ENCODE peak calls at places on chromosomes 11 and 22, in ten cellular contexts. A is HCT116, J is transverse colon, C is prostate gland, D is GM23338, Z is breast epithelium, I is GM12878, M is suprapubic skin, L is endothelial cell of umbilical vein, R is spleen. K is an unnamed sample.

GRCh38 chr11:2580444-2581050 is 119.2 kb downstream of the KCNQ1OT1 start:
- DNase-seq in A (no peak), R (peak; percentile 63), J (peak; percentile 6), L (no peak), D (no peak), I (no peak), Z (no peak), M (peak; percentile 78), C (no peak), K (peak; percentile 18)

GRCh38 chr11:130115218-130115617 is 44.4 kb upstream of the ST14 start:
- DNase-seq in D (peak; percentile 72), J (no peak), L (peak; percentile 71), I (no peak), C (no peak), R (no peak), A (no peak), Z (no peak), M (no peak), K (no peak)

GRCh38 chr11:125061237-125061636 is 1.9 kb upstream of the SLC37A2 start:
- DNase-seq in J (no peak), M (no peak), L (no peak), R (no peak), Z (no peak), D (no peak), I (no peak), A (no peak), C (no peak), K (no peak)

GRCh38 chr11:35662649-35663407 is at the start of gene TRIM44:
- DNase-seq in C (peak; percentile 63), J (peak; percentile 89), R (peak; percentile 96), L (peak; percentile 82), M (peak; percentile 89), D (peak; percentile 86), I (peak; percentile 37), Z (peak; percentile 62), A (peak; percentile 37), K (peak; percentile 86)

GRCh38 chr11:55707029-55707428 is 45.0 kb downstream of the OR4C6 start:
- DNase-seq in I (peak; percentile 9), M (no peak), A (no peak), J (no peak), D (peak; percentile 55), R (no peak), L (peak; percentile 32), C (no peak), Z (no peak), K (no peak)

GRCh38 chr11:102147031-102147430 is 36.8 kb downstream of the YAP1 start:
- DNase-seq in L (no peak), Z (no peak), J (no peak), D (no peak), M (no peak), R (no peak), I (no peak), A (no peak), C (no peak), K (no peak)

GRCh38 chr11:76626921-76627391 is 43.6 kb downstream of the LRRC32 start:
- DNase-seq in C (no peak), Z (no peak), L (no peak), I (peak; percentile 88), J (no peak), D (no peak), R (no peak), A (no peak), M (no peak), K (no peak)

GRCh38 chr11:18594999-18595749 is 4.4 kb upstream of the MISFA start:
- DNase-seq in M (no peak), C (no peak), Z (no peak), L (no peak), J (no peak), D (no peak), I (no peak), R (no peak), A (no peak), K (no peak)

GRCh38 chr22:37267128-37267587 is 15.2 kb upstream of the CYTH4 start:
- DNase-seq in M (no peak), J (peak; percentile 55), R (peak; percentile 93), I (no peak), C (no peak), Z (no peak), L (peak; percentile 52), A (no peak), D (peak; percentile 84), K (peak; percentile 42)

GRCh38 chr11:14907411-14908213 is 15.6 kb upstream of the CYP2R1 start:
- DNase-seq in L (peak; percentile 42), M (peak; percentile 88), Z (peak; percentile 40), I (no peak), D (peak; percentile 82), R (peak; percentile 96), A (no peak), C (peak; percentile 60), J (peak; percentile 90), K (peak; percentile 90)

GRCh38 chr11:10308208-10308954 is 3.5 kb downstream of the ADM start:
- DNase-seq in L (no peak), J (no peak), R (no peak), A (no peak), M (no peak), D (no peak), Z (no peak), I (no peak), C (no peak), K (no peak)

GRCh38 chr22:39712938-39713525 is 142.5 kb downstream of the CACNA1I start:
- DNase-seq in J (no peak), I (no peak), R (peak; percentile 29), A (no peak), C (no peak), Z (no peak), L (no peak), M (no peak), D (no peak), K (no peak)

GRCh38 chr22:30045001-30045887 is 35.0 kb upstream of the HORMAD2 start:
- DNase-seq in A (no peak), J (no peak), Z (no peak), I (no peak), L (no peak), D (no peak), M (peak; percentile 70), R (no peak), C (no peak), K (no peak)

GRCh38 chr11:68090706-68091105 is 30.5 kb downstream of the CHKA start:
- DNase-seq in D (no peak), M (no peak), I (no peak), C (peak; percentile 64), R (no peak), A (no peak), J (peak; percentile 43), Z (peak; percentile 58), L (no peak), K (no peak)
- H3K27ac ChIP-seq in D (no peak overlapping the region), M (no peak overlapping the region), I (peak overlapping the region; percentile 20), C (peak overlapping the region; percentile 16), R (peak overlapping the region; percentile 74), A (no peak overlapping the region), J (peak overlapping the region; percentile 31), Z (peak overlapping the region; percentile 34), L (no peak overlapping the region), K (peak overlapping the region; percentile 18)

GRCh38 chr22:46084376-46084775 is 66.0 kb upstream of the PPARA start:
- DNase-seq in I (no peak), J (peak; percentile 9), Z (no peak), D (no peak), M (no peak), C (no peak), R (peak; percentile 59), A (no peak), L (no peak), K (no peak)

GRCh38 chr22:46085831-46086576 is 64.3 kb upstream of the PPARA start:
- DNase-seq in L (no peak), Z (peak; percentile 82), A (peak; percentile 69), C (peak; percentile 81), I (no peak), R (peak; percentile 76), M (peak; percentile 95), J (peak; percentile 93), D (no peak), K (peak; percentile 87)

GRCh38 chr22:46083383-46084350 is 66.7 kb upstream of the PPARA start:
- DNase-seq in A (no peak), D (no peak), L (no peak), C (no peak), R (peak; percentile 54), Z (no peak), J (peak; percentile 12), I (no peak), M (peak; percentile 75), K (peak; percentile 26)

GRCh38 chr22:46086577-46087335 is 63.6 kb upstream of the PPARA start:
- DNase-seq in R (peak; percentile 68), M (peak; percentile 78), C (no peak), A (no peak), J (no peak), L (no peak), Z (no peak), D (no peak), I (no peak), K (peak; percentile 24)

DNA sequence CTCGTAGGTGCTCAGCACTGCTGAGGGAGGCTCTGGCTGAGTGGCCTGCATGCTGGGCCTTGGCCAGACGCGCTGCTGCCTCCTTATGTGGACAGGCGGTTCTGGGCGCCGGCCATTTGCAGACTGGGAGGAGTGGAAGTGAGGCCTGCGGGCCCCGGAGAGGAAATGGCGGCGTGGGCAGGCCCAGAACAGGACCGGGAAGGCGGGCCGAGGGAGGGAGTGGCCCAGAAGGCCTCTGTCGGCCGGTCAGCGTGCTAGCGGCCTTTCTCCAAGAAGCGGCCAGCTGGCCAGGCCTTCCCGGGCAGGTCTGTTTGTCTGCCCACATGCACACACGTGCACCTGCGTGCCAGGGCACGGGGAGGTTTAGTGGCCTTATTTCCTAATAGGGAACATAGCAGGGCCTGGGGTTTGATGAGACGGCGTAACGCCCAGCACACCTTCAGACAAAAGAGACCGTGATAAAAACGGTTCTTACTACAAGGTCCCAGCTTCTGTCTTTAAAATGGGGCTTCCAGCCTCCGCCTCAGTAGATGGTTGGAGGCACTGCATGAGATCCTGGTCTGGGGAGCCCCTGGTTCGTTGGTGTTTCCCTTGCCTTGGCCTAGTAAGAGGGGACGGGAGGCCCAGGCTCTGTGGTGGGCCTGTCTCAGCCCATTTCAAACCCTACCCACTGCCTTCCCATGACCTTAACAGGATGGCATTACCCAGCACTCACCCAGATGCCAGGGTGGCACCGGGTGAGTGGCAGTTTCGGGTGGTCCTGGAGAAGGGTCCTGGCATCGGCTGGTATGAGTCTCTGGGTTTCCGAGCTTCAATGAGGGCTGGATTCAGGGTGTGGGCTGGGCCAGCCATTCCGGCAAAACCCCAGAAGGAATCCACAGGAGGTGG is 65.1 kb upstream of the PPARA start:
- DNase-seq in M (peak; percentile 94), J (peak; percentile 69), R (peak; percentile 88), L (peak; percentile 75), A (no peak), C (peak; percentile 91), I (no peak), Z (peak; percentile 91), D (no peak), K (peak; percentile 93)
- TF ChIP-seq POLR2AphosphoS5 in M (peak; percentile 30), J (peak; percentile 54), R (peak; percentile 84), L (no peak), A (peak; percentile 71), C (peak; percentile 79), I (no peak), Z (peak; percentile 86), D (no peak), K (peak; percentile 82)

GRCh38 chr11:70105755-70106571 is 27.8 kb downstream of the ANO1 start:
- DNase-seq in R (no peak), A (no peak), Z (peak; percentile 83), L (no peak), I (no peak), D (no peak), C (peak; percentile 60), J (no peak), M (no peak), K (peak; percentile 78)
- TF ChIP-seq CTCF in R (no peak), A (no peak), Z (peak; percentile 38), L (no peak), I (no peak), D (no peak), C (no peak), J (no peak), M (no peak), K (no peak)

GRCh38 chr11:40867991-40868685 is 591.3 kb downstream of the LRRC4C start:
- DNase-seq in J (no peak), R (no peak), D (no peak), A (no peak), C (no peak), Z (no peak), I (no peak), M (no peak), L (no peak), K (no peak)
- H3K27ac ChIP-seq in J (no peak overlapping the region), R (no peak overlapping the region), D (no peak overlapping the region), A (no peak overlapping the region), C (no peak overlapping the region), Z (no peak overlapping the region), I (no peak overlapping the region), M (no peak overlapping the region), L (no peak overlapping the region), K (no peak overlapping the region)